ENCODE peak calls at places on chromosomes 7 and 10, in seven cellular contexts. J is cardiac fibroblast; S is substantia nigra; A is testis; B is neural progenitor cell; P is activated CD8-positive, alpha-beta memory T cell treated with anti-CD3 and anti-CD28 coated beads for 24 hours; O is left cardiac atrium. K is an unnamed sample.

GRCh38 chr7:51228386-51228958 is 88.1 kb downstream of the COBL start:
- DNase-seq in J (no peak), S (no peak), A (no peak), B (no peak), P (no peak), O (no peak), K (no peak)

GRCh38 chr10:92845926-92846325 is 2.4 kb upstream of the EXOC6 start:
- DNase-seq in J (no peak), S (no peak), A (no peak), B (no peak), P (no peak), O (no peak), K (no peak)

GRCh38 chr10:30353851-30354250 is 4.8 kb upstream of the MTPAP start:
- DNase-seq in J (peak; percentile 38), S (no peak), A (no peak), B (no peak), P (no peak), O (no peak), K (no peak)

GRCh38 chr7:17370901-17371550 is 72.6 kb downstream of the AHR start:
- DNase-seq in J (peak; percentile 24), S (no peak), A (no peak), B (no peak), P (no peak), O (peak; percentile 24), K (no peak)

GRCh38 chr10:89837173-89838001 is 136.0 kb downstream of the KIF20B start:
- DNase-seq in J (peak; percentile 42), S (no peak), A (peak; percentile 69), B (no peak), P (peak; percentile 73), O (peak; percentile 27), K (peak; percentile 23)

GRCh38 chr7:136923111-136923510 is 54.7 kb downstream of the CHRM2 start:
- DNase-seq in J (peak; percentile 37), S (no peak), A (no peak), B (no peak), P (no peak), O (no peak), K (no peak)

GRCh38 chr10:35336084-35336831 is at the start of gene CCNY:
- DNase-seq in J (peak; percentile 80), S (peak; percentile 59), A (peak; percentile 82), B (peak; percentile 87), P (peak; percentile 90), O (peak; percentile 88), K (peak; percentile 73)

GRCh38 chr7:55140221-55140980 is 121.6 kb downstream of the EGFR start:
- DNase-seq in J (peak; percentile 88), S (no peak), A (no peak), B (no peak), P (no peak), O (peak; percentile 65), K (no peak)

GRCh38 chr7:139108256-139109187 is 998 bp downstream of the ZC3HAV1 start:
- DNase-seq in J (peak; percentile 17), S (no peak), A (peak; percentile 40), B (peak; percentile 66), P (peak; percentile 77), O (peak; percentile 45), K (no peak)

GRCh38 chr7:96380111-96380512 is 58.2 kb upstream of the SLC25A13 start:
- DNase-seq in J (no peak), S (no peak), A (no peak), B (peak; percentile 16), P (no peak), O (peak; percentile 23), K (no peak)

GRCh38 chr10:101774589-101775272 is 1.2 kb downstream of the FGF8 start:
- DNase-seq in J (no peak), S (no peak), A (no peak), B (peak; percentile 67), P (peak; percentile 66), O (no peak), K (no peak)

GRCh38 chr10:125003146-125003900 is 61.4 kb downstream of the ZRANB1 start:
- DNase-seq in J (no peak), S (no peak), A (no peak), B (no peak), P (no peak), O (no peak), K (no peak)

GRCh38 chr7:105387621-105388372 is 924 bp downstream of the SRPK2 start:
- DNase-seq in J (peak; percentile 48), S (peak; percentile 11), A (peak; percentile 81), B (peak; percentile 81), P (peak; percentile 76), O (peak; percentile 66), K (peak; percentile 61)

GRCh38 chr7:20797174-20798080 is 10.7 kb upstream of the SP8 start:
- DNase-seq in J (no peak), S (no peak), A (no peak), B (peak; percentile 27), P (peak; percentile 65), O (no peak), K (no peak)

K was measured in globus pallidus.